ENCODE peak calls at places on chromosome 22, in five cellular contexts. G is lung, P is colonic mucosa, D is tibial artery, O is BE2C. L is an unnamed sample. For H3K9me3, the result is how much of the 10 kb centered on the place peaks cover.

GRCh38 chr22:46107089-46107664 is 43.1 kb upstream of the PPARA start:
- DNase-seq in G (no peak), P (no peak), D (peak), O (peak), L (no peak)

GRCh38 chr22:29346659-29347058 is 31.2 kb upstream of the RASL10A start:
- DNase-seq in G (no peak), P (no peak), D (no peak), O (no peak), L (no peak)

GRCh38 chr22:26658671-26659478 is 1.5 kb downstream of the MIAT start:
- DNase-seq in G (peak), P (peak), D (no peak), O (peak), L (peak)

GRCh38 chr22:41913842-41914534 is 886 bp downstream of the SHISA8 start:
- DNase-seq in G (no peak), P (no peak), D (no peak), O (no peak), L (no peak)

GRCh38 chr22:38820021-38820420 is 23.8 kb downstream of the NPTXR start:
- DNase-seq in G (no peak), P (no peak), D (no peak), O (no peak), L (no peak)

GRCh38 chr22:37349043-37349814 is 66.9 kb downstream of the CYTH4 start:
- DNase-seq in G (no peak), P (no peak), D (no peak), O (no peak), L (no peak)

GRCh38 chr22:20244744-20245576 is 23.2 kb downstream of the RTN4R start:
- DNase-seq in G (no peak), P (no peak), D (no peak), O (peak), L (no peak)

GRCh38 chr22:30841264-30841663 is 127.3 kb downstream of the MORC2 start:
- DNase-seq in G (no peak), P (no peak), D (no peak), O (no peak), L (no peak)

GRCh38 chr22:36532466-36532865 is 3.5 kb upstream of the EIF3D start:
- DNase-seq in G (no peak), P (no peak), D (no peak), O (no peak), L (no peak)

GRCh38 chr22:42967933-42968332 is 47.0 kb downstream of the PACSIN2 start:
- DNase-seq in G (peak), P (peak), D (peak), O (no peak), L (no peak)

GRCh38 chr22:27204280-27204679 is 546.9 kb downstream of the MIAT start:
- DNase-seq in G (no peak), P (no peak), D (no peak), O (no peak), L (no peak)

GRCh38 chr22:38873469-38874411 is 1.7 kb upstream of the CBX6 start:
- DNase-seq in G (no peak), P (no peak), D (peak), O (no peak), L (no peak)

GRCh38 chr22:23216331-23217170 is 36.2 kb downstream of the BCR start:
- DNase-seq in G (no peak), P (no peak), D (no peak), O (no peak), L (no peak)

GRCh38 chr22:46062232-46062615 is 85.3 kb upstream of the WNT7B start:
- DNase-seq in G (no peak), P (no peak), D (no peak), O (no peak), L (no peak)

GRCh38 chr22:38327396-38327795 is 10.2 kb upstream of the CSNK1E start:
- DNase-seq in G (no peak), P (no peak), D (no peak), O (no peak), L (no peak)

GRCh38 chr22:42172385-42173172 is 42.0 kb upstream of the CYP2D6 start:
- DNase-seq in G (no peak), P (peak), D (no peak), O (peak), L (no peak)

GRCh38 chr22:36433318-36434231 is 45.8 kb upstream of the MYH9 start:
- DNase-seq in G (no peak), P (peak), D (no peak), O (peak), L (peak)

GRCh38 chr22:20488946-20489345 is 6.6 kb downstream of the KLHL22 start:
- DNase-seq in G (no peak), P (no peak), D (no peak), O (no peak), L (no peak)

GRCh38 chr22:38417252-38418060 is 37.5 kb downstream of the KCNJ4 start:
- DNase-seq in G (no peak), P (no peak), D (peak), O (no peak), L (no peak)

GRCh38 chr22:47008208-47008885 is 245.9 kb downstream of the TBC1D22A start:
- DNase-seq in G (no peak), P (no peak), D (no peak), O (no peak), L (no peak)

GRCh38 chr22:37169412-37169811 is 18.6 kb downstream of the C1QTNF6 start:
- DNase-seq in G (no peak), P (no peak), D (peak), O (no peak), L (no peak)

GRCh38 chr22:36914383-36914752 is 940 bp downstream of the CSF2RB start:
- DNase-seq in G (no peak), P (no peak), D (no peak), O (no peak), L (no peak)

GRCh38 chr22:27997538-27997937 is 78.5 kb upstream of the PITPNB start:
- DNase-seq in G (no peak), P (no peak), D (peak), O (peak), L (no peak)

GRCh38 chr22:23180301-23180892 is at the start of gene BCR:
- DNase-seq in G (peak), P (peak), D (peak), O (peak), L (peak)

GRCh38 chr22:20494978-20495860 is at the start of gene KLHL22:
- DNase-seq in G (peak), P (peak), D (peak), O (peak), L (no peak)

GRCh38 chr22:30947821-30948454 is 20.6 kb downstream of the MORC2 start:
- DNase-seq in G (no peak), P (no peak), D (no peak), O (no peak), L (peak)

GRCh38 chr22:27800250-27801131 is 1.1 kb downstream of the MN1 start:
- DNase-seq in G (no peak), P (no peak), D (peak), O (no peak), L (no peak)

GRCh38 chr22:41899992-41900651 is 14.8 kb downstream of the SHISA8 start:
- DNase-seq in G (no peak), P (no peak), D (no peak), O (no peak), L (no peak)

GRCh38 chr22:35551549-35552177 is 11.0 kb downstream of the RASD2 start:
- DNase-seq in G (no peak), P (no peak), D (no peak), O (no peak), L (no peak)

GRCh38 chr22:29636751-29637150 is 33.3 kb downstream of the NF2 start:
- DNase-seq in G (no peak), P (no peak), D (no peak), O (no peak), L (no peak)

GRCh38 chr22:50483977-50484853 is 2.4 kb upstream of the MIOX start:
- DNase-seq in G (no peak), P (peak), D (no peak), O (no peak), L (peak)
- H3K9me3 ChIP-seq in G (under half), P (under half), D (under half), O (under half), L (under half)

GRCh38 chr22:24424901-24425775 is 2.3 kb upstream of the ADORA2A start:
- DNase-seq in G (no peak), P (no peak), D (no peak), O (no peak), L (no peak)
- H3K4me3 ChIP-seq in G (peak), P (no peak), D (peak), O (no peak), L (no peak)

GRCh38 chr22:32204856-32205722 is at the start of gene RFPL2:
- DNase-seq in G (no peak), P (no peak), D (no peak), O (peak), L (peak)
- TF ChIP-seq CTCF in G (no peak), P (no peak), D (no peak), O (no peak), L (peak)

GRCh38 chr22:48619721-48620120 is 1208.0 kb downstream of the BRD1 start:
- DNase-seq in G (no peak), P (no peak), D (no peak), O (no peak), L (no peak)
- H3K9me3 ChIP-seq in G (under half), P (under half), D (under half), O (under half), L (under half)

L was measured in Caco-2.